ENCODE peak calls at places on chromosomes 12 and 14, in eight cellular contexts. One of them, this sample, is unnamed.

GRCh38 chr12:120156315-120157259 is 37.9 kb downstream of the GCN1 start:
- DNase-seq in fibroblast of the conjunctiva: no peak
- DNase-seq in cerebellum: no peak
- DNase-seq in NCI-H524: no peak
- DNase-seq in C1 segment of cervical spinal cord: no peak
- DNase-seq in effector CD4-positive, alpha-beta T cell: no peak
- DNase-seq in T follicular helper cell: no peak
- DNase-seq in HCT116: no peak
- DNase-seq in this sample: no peak

GRCh38 chr12:103495783-103496456 is at the start of gene C12orf42:
- DNase-seq in T follicular helper cell: no peak
- DNase-seq in HCT116: peak; percentile 12
- DNase-seq in NCI-H524: peak; percentile 68
- DNase-seq in cerebellum: no peak
- DNase-seq in C1 segment of cervical spinal cord: peak; percentile 18
- DNase-seq in effector CD4-positive, alpha-beta T cell: no peak
- DNase-seq in fibroblast of the conjunctiva: no peak
- DNase-seq in this sample: no peak

GRCh38 chr12:122061253-122061652 is 17.3 kb upstream of the MLXIP start:
- DNase-seq in T follicular helper cell: no peak
- DNase-seq in C1 segment of cervical spinal cord: no peak
- DNase-seq in fibroblast of the conjunctiva: no peak
- DNase-seq in NCI-H524: no peak
- DNase-seq in cerebellum: no peak
- DNase-seq in effector CD4-positive, alpha-beta T cell: no peak
- DNase-seq in HCT116: no peak
- DNase-seq in this sample: no peak

GRCh38 chr12:31029916-31030562 is 43.6 kb upstream of the DDX11 start:
- DNase-seq in effector CD4-positive, alpha-beta T cell: no peak
- DNase-seq in HCT116: no peak
- DNase-seq in C1 segment of cervical spinal cord: peak; percentile 20
- DNase-seq in T follicular helper cell: no peak
- DNase-seq in cerebellum: no peak
- DNase-seq in fibroblast of the conjunctiva: no peak
- DNase-seq in NCI-H524: no peak
- DNase-seq in this sample: no peak

GRCh38 chr12:12505544-12506501 is 56.8 kb downstream of the DUSP16 start:
- DNase-seq in HCT116: no peak
- DNase-seq in C1 segment of cervical spinal cord: no peak
- DNase-seq in T follicular helper cell: no peak
- DNase-seq in effector CD4-positive, alpha-beta T cell: no peak
- DNase-seq in cerebellum: no peak
- DNase-seq in fibroblast of the conjunctiva: peak; percentile 69
- DNase-seq in NCI-H524: no peak
- DNase-seq in this sample: peak; percentile 91

GRCh38 chr12:119158004-119158776 is 20.5 kb upstream of the HSPB8 start:
- DNase-seq in NCI-H524: peak; percentile 85
- DNase-seq in cerebellum: no peak
- DNase-seq in effector CD4-positive, alpha-beta T cell: no peak
- DNase-seq in T follicular helper cell: no peak
- DNase-seq in fibroblast of the conjunctiva: no peak
- DNase-seq in C1 segment of cervical spinal cord: no peak
- DNase-seq in HCT116: no peak
- DNase-seq in this sample: no peak

GRCh38 chr12:644818-645552 is 18.3 kb downstream of the NINJ2 start:
- DNase-seq in cerebellum: peak; percentile 65
- DNase-seq in NCI-H524: no peak
- DNase-seq in T follicular helper cell: no peak
- DNase-seq in HCT116: no peak
- DNase-seq in C1 segment of cervical spinal cord: no peak
- DNase-seq in effector CD4-positive, alpha-beta T cell: no peak
- DNase-seq in fibroblast of the conjunctiva: no peak
- DNase-seq in this sample: no peak

GRCh38 chr12:122421263-122421814 is 1.1 kb downstream of the CLIP1 start:
- DNase-seq in C1 segment of cervical spinal cord: peak; percentile 57
- DNase-seq in HCT116: no peak
- DNase-seq in effector CD4-positive, alpha-beta T cell: no peak
- DNase-seq in cerebellum: peak; percentile 65
- DNase-seq in NCI-H524: peak; percentile 60
- DNase-seq in T follicular helper cell: no peak
- DNase-seq in fibroblast of the conjunctiva: no peak
- DNase-seq in this sample: peak; percentile 41

GRCh38 chr12:118404876-118405521 is 28.6 kb downstream of the SUDS3 start:
- DNase-seq in C1 segment of cervical spinal cord: peak; percentile 22
- DNase-seq in NCI-H524: peak; percentile 60
- DNase-seq in cerebellum: peak; percentile 38
- DNase-seq in HCT116: peak; percentile 37
- DNase-seq in T follicular helper cell: peak; percentile 11
- DNase-seq in effector CD4-positive, alpha-beta T cell: peak; percentile 50
- DNase-seq in fibroblast of the conjunctiva: peak; percentile 41
- DNase-seq in this sample: peak; percentile 48

GRCh38 chr12:113114447-113115178 is 20.9 kb downstream of the RASAL1 start:
- DNase-seq in HCT116: no peak
- DNase-seq in effector CD4-positive, alpha-beta T cell: no peak
- DNase-seq in cerebellum: no peak
- DNase-seq in fibroblast of the conjunctiva: no peak
- DNase-seq in NCI-H524: no peak
- DNase-seq in C1 segment of cervical spinal cord: no peak
- DNase-seq in T follicular helper cell: no peak
- DNase-seq in this sample: no peak

GRCh38 chr12:105451211-105451610 is 120.7 kb downstream of the C12orf75 start:
- DNase-seq in C1 segment of cervical spinal cord: no peak
- DNase-seq in HCT116: no peak
- DNase-seq in NCI-H524: no peak
- DNase-seq in cerebellum: no peak
- DNase-seq in T follicular helper cell: no peak
- DNase-seq in effector CD4-positive, alpha-beta T cell: no peak
- DNase-seq in fibroblast of the conjunctiva: no peak
- DNase-seq in this sample: no peak

GRCh38 chr12:51190820-51191219 is 17.9 kb upstream of the TFCP2 start:
- DNase-seq in effector CD4-positive, alpha-beta T cell: no peak
- DNase-seq in NCI-H524: no peak
- DNase-seq in C1 segment of cervical spinal cord: no peak
- DNase-seq in cerebellum: no peak
- DNase-seq in HCT116: no peak
- DNase-seq in T follicular helper cell: no peak
- DNase-seq in fibroblast of the conjunctiva: no peak
- DNase-seq in this sample: peak; percentile 39

GRCh38 chr14:72544615-72545387 is 349.1 kb downstream of the DPF3 start:
- DNase-seq in C1 segment of cervical spinal cord: no peak
- DNase-seq in effector CD4-positive, alpha-beta T cell: no peak
- DNase-seq in fibroblast of the conjunctiva: no peak
- DNase-seq in cerebellum: peak; percentile 75
- DNase-seq in NCI-H524: peak; percentile 59
- DNase-seq in HCT116: no peak
- DNase-seq in T follicular helper cell: no peak
- DNase-seq in this sample: no peak

GRCh38 chr12:80033457-80033856 is 65.9 kb upstream of the OTOGL start:
- DNase-seq in fibroblast of the conjunctiva: peak; percentile 55
- DNase-seq in HCT116: no peak
- DNase-seq in cerebellum: no peak
- DNase-seq in NCI-H524: no peak
- DNase-seq in C1 segment of cervical spinal cord: no peak
- DNase-seq in T follicular helper cell: no peak
- DNase-seq in effector CD4-positive, alpha-beta T cell: no peak
- DNase-seq in this sample: peak; percentile 43

GRCh38 chr12:50157259-50157658 is 9.9 kb downstream of the CERS5 start:
- DNase-seq in T follicular helper cell: no peak
- DNase-seq in C1 segment of cervical spinal cord: no peak
- DNase-seq in effector CD4-positive, alpha-beta T cell: no peak
- DNase-seq in HCT116: no peak
- DNase-seq in cerebellum: no peak
- DNase-seq in fibroblast of the conjunctiva: no peak
- DNase-seq in NCI-H524: no peak
- DNase-seq in this sample: no peak

GRCh38 chr14:35349496-35349895 is 55.1 kb downstream of the NFKBIA start:
- DNase-seq in T follicular helper cell: no peak
- DNase-seq in effector CD4-positive, alpha-beta T cell: no peak
- DNase-seq in HCT116: no peak
- DNase-seq in cerebellum: no peak
- DNase-seq in fibroblast of the conjunctiva: no peak
- DNase-seq in NCI-H524: no peak
- DNase-seq in C1 segment of cervical spinal cord: no peak
- DNase-seq in this sample: no peak

GRCh38 chr14:67722293-67722692 is 20.6 kb downstream of the RDH12 start:
- DNase-seq in T follicular helper cell: no peak
- DNase-seq in cerebellum: peak; percentile 24
- DNase-seq in effector CD4-positive, alpha-beta T cell: no peak
- DNase-seq in fibroblast of the conjunctiva: peak; percentile 43
- DNase-seq in C1 segment of cervical spinal cord: peak; percentile 9
- DNase-seq in HCT116: no peak
- DNase-seq in NCI-H524: peak; percentile 61
- DNase-seq in this sample: peak; percentile 35

GRCh38 chr14:90552465-90553297 is 155.9 kb downstream of the CALM1 start:
- DNase-seq in C1 segment of cervical spinal cord: no peak
- DNase-seq in HCT116: no peak
- DNase-seq in T follicular helper cell: no peak
- DNase-seq in fibroblast of the conjunctiva: no peak
- DNase-seq in cerebellum: no peak
- DNase-seq in effector CD4-positive, alpha-beta T cell: no peak
- DNase-seq in NCI-H524: no peak
- DNase-seq in this sample: no peak

GRCh38 chr14:97747282-97747681 is 950.1 kb downstream of the VRK1 start:
- DNase-seq in effector CD4-positive, alpha-beta T cell: no peak
- DNase-seq in HCT116: no peak
- DNase-seq in C1 segment of cervical spinal cord: no peak
- DNase-seq in fibroblast of the conjunctiva: no peak
- DNase-seq in NCI-H524: no peak
- DNase-seq in cerebellum: no peak
- DNase-seq in T follicular helper cell: no peak
- DNase-seq in this sample: no peak

GRCh38 chr14:95585971-95586620 is 51.2 kb downstream of the GLRX5 start:
- DNase-seq in NCI-H524: peak; percentile 89
- DNase-seq in effector CD4-positive, alpha-beta T cell: no peak
- DNase-seq in cerebellum: no peak
- DNase-seq in HCT116: no peak
- DNase-seq in fibroblast of the conjunctiva: no peak
- DNase-seq in T follicular helper cell: no peak
- DNase-seq in C1 segment of cervical spinal cord: no peak
- DNase-seq in this sample: no peak

GRCh38 chr12:122081108-122081696 is 2.6 kb downstream of the MLXIP start:
- DNase-seq in NCI-H524: no peak
- DNase-seq in C1 segment of cervical spinal cord: no peak
- DNase-seq in fibroblast of the conjunctiva: no peak
- DNase-seq in effector CD4-positive, alpha-beta T cell: no peak
- DNase-seq in HCT116: no peak
- DNase-seq in cerebellum: no peak
- DNase-seq in T follicular helper cell: no peak
- DNase-seq in this sample: peak; percentile 62

GRCh38 chr12:89279499-89279898 is 72.8 kb downstream of the DUSP6 start:
- DNase-seq in NCI-H524: no peak
- DNase-seq in effector CD4-positive, alpha-beta T cell: no peak
- DNase-seq in C1 segment of cervical spinal cord: no peak
- DNase-seq in T follicular helper cell: no peak
- DNase-seq in cerebellum: no peak
- DNase-seq in fibroblast of the conjunctiva: no peak
- DNase-seq in HCT116: no peak
- DNase-seq in this sample: no peak

GRCh38 chr14:37203423-37203822 is 5.7 kb downstream of the MIPOL1 start:
- DNase-seq in effector CD4-positive, alpha-beta T cell: no peak
- DNase-seq in fibroblast of the conjunctiva: no peak
- DNase-seq in NCI-H524: no peak
- DNase-seq in HCT116: no peak
- DNase-seq in C1 segment of cervical spinal cord: no peak
- DNase-seq in cerebellum: no peak
- DNase-seq in T follicular helper cell: no peak
- DNase-seq in this sample: no peak

GRCh38 chr14:79749051-79749450 is 462.3 kb downstream of the DIO2 start:
- DNase-seq in cerebellum: peak; percentile 38
- DNase-seq in HCT116: no peak
- DNase-seq in fibroblast of the conjunctiva: no peak
- DNase-seq in NCI-H524: peak; percentile 100
- DNase-seq in C1 segment of cervical spinal cord: no peak
- DNase-seq in T follicular helper cell: no peak
- DNase-seq in effector CD4-positive, alpha-beta T cell: no peak
- DNase-seq in this sample: no peak

GRCh38 chr12:15982471-15982870 is 71.3 kb downstream of the DERA start:
- DNase-seq in fibroblast of the conjunctiva: peak; percentile 48
- DNase-seq in C1 segment of cervical spinal cord: no peak
- DNase-seq in cerebellum: peak; percentile 26
- DNase-seq in NCI-H524: peak; percentile 39
- DNase-seq in effector CD4-positive, alpha-beta T cell: no peak
- DNase-seq in T follicular helper cell: no peak
- DNase-seq in HCT116: no peak
- DNase-seq in this sample: peak; percentile 63

GRCh38 chr12:132907216-132907615 is 19.8 kb upstream of the CHFR start:
- DNase-seq in NCI-H524: no peak
- DNase-seq in HCT116: no peak
- DNase-seq in cerebellum: no peak
- DNase-seq in effector CD4-positive, alpha-beta T cell: no peak
- DNase-seq in C1 segment of cervical spinal cord: no peak
- DNase-seq in fibroblast of the conjunctiva: no peak
- DNase-seq in T follicular helper cell: no peak
- DNase-seq in this sample: peak; percentile 16

GRCh38 chr12:92105676-92106075 is 40.0 kb downstream of the BTG1 start:
- DNase-seq in T follicular helper cell: no peak
- DNase-seq in HCT116: no peak
- DNase-seq in effector CD4-positive, alpha-beta T cell: no peak
- DNase-seq in C1 segment of cervical spinal cord: no peak
- DNase-seq in fibroblast of the conjunctiva: no peak
- DNase-seq in NCI-H524: no peak
- DNase-seq in cerebellum: peak; percentile 53
- DNase-seq in this sample: no peak

This sample was measured in fibroblast of gingiva.